ENCODE peak calls at places on chromosomes 7 and 10, in eight cellular contexts. J, W, C, G, N, V, M and P are unnamed samples.

GRCh38 chr10:77428776-77429395 is 208.7 kb downstream of the KCNMA1 start:
- DNase-seq in J (no peak), W (no peak), C (peak; percentile 60), G (no peak), N (no peak), V (no peak), M (peak; percentile 52), P (no peak)

GRCh38 chr7:5375925-5376324 is 47.7 kb downstream of the TNRC18 start:
- DNase-seq in J (no peak), W (no peak), C (no peak), G (no peak), N (no peak), V (no peak), M (no peak), P (no peak)

GRCh38 chr10:54441286-54441685 is 359.7 kb downstream of the PCDH15 start:
- DNase-seq in J (no peak), W (no peak), C (no peak), G (no peak), N (no peak), V (no peak), M (no peak), P (peak; percentile 97)

GRCh38 chr7:55571534-55572377 is 546 bp downstream of the VOPP1 start:
- DNase-seq in J (peak; percentile 65), W (no peak), C (peak; percentile 58), G (peak; percentile 67), N (peak; percentile 77), V (no peak), M (peak; percentile 21), P (no peak)

GRCh38 chr7:778271-778967 is 51.3 kb upstream of the PRKAR1B start:
- DNase-seq in J (no peak), W (no peak), C (no peak), G (no peak), N (no peak), V (no peak), M (no peak), P (no peak)

GRCh38 chr10:132850246-132850645 is 64.3 kb upstream of the NKX6-2 start:
- DNase-seq in J (no peak), W (no peak), C (no peak), G (peak; percentile 26), N (peak; percentile 40), V (no peak), M (no peak), P (no peak)

GRCh38 chr10:44047361-44047760 is 337.5 kb downstream of the CXCL12 start:
- DNase-seq in J (no peak), W (no peak), C (no peak), G (no peak), N (no peak), V (no peak), M (no peak), P (no peak)

GRCh38 chr7:158167373-158167772 is 420.2 kb downstream of the PTPRN2 start:
- DNase-seq in J (no peak), W (no peak), C (no peak), G (no peak), N (no peak), V (no peak), M (no peak), P (no peak)

GRCh38 chr10:8331896-8332729 is 277.6 kb downstream of the GATA3 start:
- DNase-seq in J (peak; percentile 46), W (peak; percentile 2), C (peak; percentile 51), G (no peak), N (peak; percentile 62), V (no peak), M (no peak), P (no peak)

GRCh38 chr10:12180221-12180974 is 15.3 kb downstream of the NUDT5 start:
- DNase-seq in J (no peak), W (no peak), C (no peak), G (no peak), N (no peak), V (no peak), M (no peak), P (no peak)

GRCh38 chr10:96625173-96625572 is 38.4 kb upstream of the TM9SF3 start:
- DNase-seq in J (no peak), W (no peak), C (no peak), G (no peak), N (no peak), V (no peak), M (no peak), P (no peak)

GRCh38 chr10:96622330-96622729 is 35.5 kb upstream of the TM9SF3 start:
- DNase-seq in J (no peak), W (no peak), C (no peak), G (no peak), N (no peak), V (no peak), M (no peak), P (no peak)

GRCh38 chr10:96627292-96627691 is 40.5 kb upstream of the TM9SF3 start:
- DNase-seq in J (no peak), W (no peak), C (no peak), G (no peak), N (no peak), V (no peak), M (no peak), P (no peak)

DNA sequence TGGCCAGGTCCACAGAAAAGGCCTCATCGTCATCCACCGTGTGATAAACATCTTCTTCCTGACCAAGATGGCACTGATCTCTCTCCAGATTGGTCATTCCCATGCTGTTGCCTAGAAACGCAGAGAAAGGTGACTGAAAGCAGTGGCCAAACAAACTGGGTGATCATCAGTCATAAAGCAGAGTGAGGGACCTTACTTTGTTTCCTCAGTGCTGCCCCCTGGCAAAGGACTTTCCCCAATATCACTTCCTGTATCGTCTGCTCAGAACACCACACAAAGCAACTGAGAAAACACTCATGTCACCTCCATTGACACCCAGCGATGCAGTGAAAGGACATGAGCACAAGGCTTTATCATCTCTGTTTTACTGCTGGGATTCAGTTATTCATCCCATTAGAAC is 40.0 kb upstream of the TM9SF3 start:
- DNase-seq in J (no peak), W (no peak), C (no peak), G (no peak), N (no peak), V (no peak), M (no peak), P (no peak)
- TF ChIP-seq CTCF in J (peak; percentile 7), W (peak; percentile 24), C (no peak), G (no peak), N (no peak), V (no peak), M (peak; percentile 37), P (peak; percentile 31)

GRCh38 chr10:103696411-103697145 is 158.8 kb downstream of the SH3PXD2A start:
- DNase-seq in J (peak; percentile 58), W (peak; percentile 59), C (no peak), G (peak; percentile 84), N (no peak), V (no peak), M (peak; percentile 95), P (no peak)
- TF ChIP-seq CTCF in J (peak; percentile 48), W (peak; percentile 66), C (peak; percentile 68), G (peak; percentile 30), N (no peak), V (peak; percentile 14), M (peak; percentile 73), P (peak; percentile 50)

GRCh38 chr10:74208081-74208480 is 57.1 kb downstream of the ADK start:
- DNase-seq in J (no peak), W (no peak), C (no peak), G (no peak), N (no peak), V (no peak), M (no peak), P (no peak)

GRCh38 chr10:74208997-74209396 is 58.0 kb downstream of the ADK start:
- DNase-seq in J (no peak), W (no peak), C (no peak), G (no peak), N (no peak), V (no peak), M (no peak), P (no peak)

GRCh38 chr10:74213019-74213418 is 62.0 kb downstream of the ADK start:
- DNase-seq in J (no peak), W (no peak), C (no peak), G (no peak), N (no peak), V (no peak), M (no peak), P (no peak)

GRCh38 chr10:74207681-74208080 is 56.7 kb downstream of the ADK start:
- DNase-seq in J (no peak), W (no peak), C (no peak), G (no peak), N (no peak), V (no peak), M (no peak), P (no peak)

GRCh38 chr10:74213571-74214162 is 62.6 kb downstream of the ADK start:
- DNase-seq in J (no peak), W (no peak), C (peak; percentile 25), G (no peak), N (no peak), V (no peak), M (peak; percentile 26), P (no peak)
- TF ChIP-seq CTCF in J (peak; percentile 49), W (peak; percentile 60), C (peak; percentile 73), G (peak; percentile 46), N (peak; percentile 31), V (peak; percentile 47), M (peak; percentile 80), P (peak; percentile 79)

GRCh38 chr10:104297697-104298660 is 29.0 kb downstream of the GSTO2 start:
- DNase-seq in J (no peak), W (peak; percentile 75), C (peak; percentile 61), G (no peak), N (no peak), V (no peak), M (peak; percentile 39), P (no peak)
- TF ChIP-seq CTCF in J (peak; percentile 41), W (peak; percentile 87), C (peak; percentile 74), G (no peak), N (peak; percentile 36), V (no peak), M (peak; percentile 84), P (peak; percentile 59)

GRCh38 chr10:89926736-89927135 is 225.3 kb downstream of the KIF20B start:
- DNase-seq in J (no peak), W (no peak), C (no peak), G (no peak), N (no peak), V (no peak), M (no peak), P (no peak)

GRCh38 chr10:89923661-89924060 is 222.3 kb downstream of the KIF20B start:
- DNase-seq in J (no peak), W (no peak), C (no peak), G (no peak), N (no peak), V (no peak), M (no peak), P (no peak)

DNA sequence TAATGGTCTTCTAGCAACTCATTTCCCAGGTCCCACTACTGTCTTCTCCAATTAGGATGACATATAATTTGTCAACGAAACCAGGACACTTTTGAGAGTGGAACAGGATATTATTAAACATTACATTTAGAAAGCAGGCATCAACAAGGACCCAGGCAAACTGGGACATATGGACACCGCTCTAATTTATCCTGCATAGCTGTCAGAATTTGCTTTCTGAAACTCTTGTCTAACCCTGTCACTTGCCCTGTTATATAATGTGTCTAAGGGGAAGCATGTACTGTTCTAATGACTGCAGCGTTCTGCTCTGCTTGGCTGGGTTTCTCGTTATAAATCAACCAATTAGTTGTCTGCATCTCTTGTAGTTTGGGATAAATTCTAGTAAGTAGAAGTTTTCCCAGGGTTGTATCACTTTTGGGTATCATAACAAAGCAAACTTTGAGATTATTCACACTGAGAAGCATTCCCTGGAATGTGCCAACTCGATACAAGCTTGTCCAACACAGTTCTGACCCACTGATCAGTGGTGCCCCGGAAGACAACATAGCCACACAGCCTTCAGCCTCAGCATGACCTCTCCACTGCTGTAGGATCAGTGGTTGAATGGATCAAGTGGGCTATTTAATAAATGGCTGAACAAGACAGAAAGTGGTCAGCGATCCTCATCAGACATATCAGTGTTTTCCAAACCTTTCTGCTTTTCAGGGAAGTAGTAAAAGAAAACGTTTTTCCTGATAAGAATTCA is 228.1 kb downstream of the KIF20B start:
- DNase-seq in J (no peak), W (no peak), C (no peak), G (no peak), N (no peak), V (no peak), M (no peak), P (peak; percentile 27)
- TF ChIP-seq CTCF in J (no peak), W (no peak), C (no peak), G (no peak), N (no peak), V (no peak), M (no peak), P (no peak)